ENCODE peak calls at places on chromosomes 11 and 22, in six cellular contexts. Y, Q, H, D, G and W are unnamed samples.
A peak's percentile ranks its signal among the peaks of the same experiment; 100 is the strongest.

GRCh38 chr11:63866211-63866610 is 27.3 kb downstream of the MARK2 start:
- DNase-seq in Y (peak; percentile 88), Q (peak; percentile 71), H (no peak), D (peak; percentile 76), G (peak; percentile 88), W (peak; percentile 59)

GRCh38 chr11:35615911-35616900 is 2.1 kb upstream of the FJX1 start:
- DNase-seq in Y (peak; percentile 37), Q (no peak), H (peak; percentile 64), D (no peak), G (no peak), W (peak; percentile 53)

GRCh38 chr11:19777342-19778102 is 64.9 kb downstream of the NAV2 start:
- DNase-seq in Y (peak; percentile 48), Q (no peak), H (peak; percentile 32), D (no peak), G (peak; percentile 52), W (peak; percentile 70)

GRCh38 chr11:113162590-113162961 is 151.8 kb upstream of the TTC12 start:
- DNase-seq in Y (no peak), Q (no peak), H (no peak), D (no peak), G (no peak), W (peak; percentile 15)

GRCh38 chr11:13760115-13760514 is 91.6 kb downstream of the FAR1 start:
- DNase-seq in Y (no peak), Q (no peak), H (no peak), D (no peak), G (no peak), W (peak; percentile 9)

GRCh38 chr11:36454991-36455611 is 55.0 kb downstream of the TRAF6 start:
- DNase-seq in Y (no peak), Q (no peak), H (no peak), D (no peak), G (no peak), W (peak; percentile 33)

GRCh38 chr22:17152340-17152739 is 6.7 kb downstream of the HDHD5 start:
- DNase-seq in Y (no peak), Q (no peak), H (no peak), D (peak; percentile 51), G (peak; percentile 51), W (no peak)

GRCh38 chr11:11738370-11738769 is 103.4 kb upstream of the USP47 start:
- DNase-seq in Y (no peak), Q (no peak), H (no peak), D (no peak), G (no peak), W (no peak)

GRCh38 chr22:39170825-39171622 is 18.5 kb upstream of the CBX7 start:
- DNase-seq in Y (peak; percentile 80), Q (peak; percentile 92), H (peak; percentile 68), D (peak; percentile 96), G (peak; percentile 93), W (peak; percentile 21)
- H3K27ac ChIP-seq in Y (no peak overlapping the region), Q (no peak overlapping the region), H (peak overlapping the region; percentile 92), D (no peak overlapping the region), G (peak overlapping the region; percentile 8), W (no peak overlapping the region)

GRCh38 chr11:68690671-68691401 is 6.5 kb downstream of the GAL start:
- DNase-seq in Y (no peak), Q (no peak), H (no peak), D (no peak), G (peak; percentile 60), W (no peak)

GRCh38 chr11:68686486-68686885 is 2.1 kb downstream of the GAL start:
- DNase-seq in Y (no peak), Q (peak; percentile 53), H (no peak), D (no peak), G (peak; percentile 11), W (no peak)

GRCh38 chr11:68687986-68688385 is 3.6 kb downstream of the GAL start:
- DNase-seq in Y (no peak), Q (peak; percentile 62), H (no peak), D (peak; percentile 44), G (peak; percentile 17), W (no peak)

GRCh38 chr11:68689737-68690625 is 5.6 kb downstream of the GAL start:
- DNase-seq in Y (no peak), Q (peak; percentile 32), H (no peak), D (no peak), G (peak; percentile 21), W (no peak)

GRCh38 chr11:68688881-68689280 is 4.5 kb downstream of the GAL start:
- DNase-seq in Y (no peak), Q (peak; percentile 20), H (no peak), D (no peak), G (peak; percentile 15), W (no peak)
- H3K27ac ChIP-seq in Y (no peak overlapping the region), Q (no peak overlapping the region), H (no peak overlapping the region), D (no peak overlapping the region), G (no peak overlapping the region), W (no peak overlapping the region)

DNA sequence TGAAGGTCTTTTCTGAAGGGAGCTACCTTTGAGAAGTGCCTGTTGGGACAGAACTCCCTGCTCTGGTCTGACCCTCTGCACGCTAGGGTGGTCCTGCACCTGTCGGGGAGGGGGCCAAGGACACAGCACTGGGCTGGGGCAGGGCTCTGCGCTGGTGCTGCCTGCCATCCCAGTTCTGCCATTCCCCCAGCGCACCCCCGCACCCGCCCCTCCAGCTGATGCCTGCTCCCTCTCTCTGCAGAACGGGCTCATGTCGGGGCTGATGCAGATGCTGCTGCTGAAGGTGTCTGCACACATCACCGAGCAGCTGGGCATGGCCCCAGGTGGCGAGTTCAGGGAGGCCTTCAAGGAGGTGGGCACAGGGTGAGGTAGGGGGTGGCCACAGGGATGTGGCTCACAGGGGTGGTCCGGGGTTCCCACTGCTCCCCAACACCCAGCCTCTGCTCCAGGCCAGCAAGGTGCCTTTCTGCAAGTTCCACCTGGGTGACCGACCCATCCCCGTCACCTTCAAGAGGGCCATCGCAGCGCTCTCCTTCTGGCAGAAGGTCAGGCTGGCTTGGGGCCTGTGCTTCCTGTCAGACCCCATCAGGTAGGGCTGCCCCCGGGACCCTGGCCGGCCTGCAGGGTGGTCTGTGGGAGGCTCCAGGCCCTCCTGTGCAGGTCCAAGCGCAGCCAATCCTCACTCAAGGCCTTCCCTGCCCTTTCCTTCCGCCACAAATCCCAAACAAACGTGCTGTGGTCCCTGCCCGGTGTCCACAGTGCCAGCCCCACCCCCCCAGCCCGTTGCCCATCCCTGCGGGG is 3.6 kb upstream of the SELENOO start:
- DNase-seq in Y (no peak), Q (no peak), H (no peak), D (no peak), G (no peak), W (no peak)
- H3K27ac ChIP-seq in Y (no peak overlapping the region), Q (no peak overlapping the region), H (no peak overlapping the region), D (no peak overlapping the region), G (no peak overlapping the region), W (no peak overlapping the region)

GRCh38 chr22:42721045-42721434 is 370 bp upstream of the A4GALT start:
- DNase-seq in Y (no peak), Q (no peak), H (no peak), D (no peak), G (no peak), W (no peak)
- H3K27ac ChIP-seq in Y (no peak overlapping the region), Q (peak overlapping the region; percentile 42), H (peak overlapping the region; percentile 92), D (no peak overlapping the region), G (peak overlapping the region; percentile 84), W (no peak overlapping the region)

GRCh38 chr22:25085156-25085555 is 114.5 kb upstream of the CRYBB3 start:
- DNase-seq in Y (no peak), Q (no peak), H (no peak), D (no peak), G (no peak), W (no peak)
- H3K27ac ChIP-seq in Y (no peak overlapping the region), Q (no peak overlapping the region), H (no peak overlapping the region), D (peak overlapping the region; percentile 80), G (no peak overlapping the region), W (no peak overlapping the region)

DNA sequence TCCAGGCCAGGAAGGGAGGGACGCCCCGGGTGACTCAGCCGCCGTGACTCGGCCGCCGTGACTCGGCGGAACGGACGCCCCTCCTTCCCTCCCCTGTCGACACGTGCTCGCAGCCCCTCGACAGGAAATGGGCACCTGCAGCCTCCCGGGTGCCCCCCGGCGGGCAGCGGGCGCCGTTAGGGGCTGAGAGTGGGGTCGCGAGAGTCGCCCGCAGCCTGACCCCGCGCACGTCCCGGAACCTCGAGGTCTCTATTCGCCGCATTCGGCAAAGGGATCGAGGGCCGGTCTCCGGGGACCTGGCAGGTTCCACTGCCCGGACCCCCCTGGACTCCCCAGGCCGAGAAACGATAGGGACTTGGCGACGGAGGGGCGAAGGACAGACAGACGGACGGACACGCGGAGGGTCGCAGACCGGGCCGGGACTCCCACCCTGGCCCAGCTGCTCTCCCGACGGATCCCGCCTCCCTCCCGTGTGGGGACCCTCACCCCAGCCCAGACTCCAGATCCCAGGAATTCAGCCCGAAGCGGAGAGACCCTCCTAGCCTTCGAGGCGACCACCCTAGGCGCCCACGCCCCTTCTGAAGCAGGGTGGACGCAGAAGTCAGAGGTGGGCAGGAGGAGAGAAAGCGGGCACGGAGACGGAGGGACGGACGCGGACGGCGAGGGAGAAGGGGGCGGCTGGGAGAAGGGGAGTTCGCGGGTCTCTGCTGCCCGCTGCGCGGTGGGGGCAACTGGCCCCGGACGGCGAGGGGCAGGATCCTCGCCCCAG is 648 bp downstream of the FOSL1 start:
- DNase-seq in Y (peak; percentile 52), Q (peak; percentile 83), H (peak; percentile 83), D (peak; percentile 96), G (peak; percentile 79), W (peak; percentile 44)
- H3K27ac ChIP-seq in Y (peak overlapping the region; percentile 66), Q (peak overlapping the region; percentile 55), H (peak overlapping the region; percentile 97), D (no peak overlapping the region), G (peak overlapping the region; percentile 62), W (peak overlapping the region; percentile 95)

GRCh38 chr11:73411031-73411430 is 34.8 kb downstream of the RELT start:
- DNase-seq in Y (no peak), Q (peak; percentile 32), H (no peak), D (no peak), G (no peak), W (no peak)
- H3K27ac ChIP-seq in Y (no peak overlapping the region), Q (no peak overlapping the region), H (no peak overlapping the region), D (no peak overlapping the region), G (no peak overlapping the region), W (no peak overlapping the region)

GRCh38 chr11:34502949-34503348 is 10.6 kb downstream of the ELF5 start:
- DNase-seq in Y (no peak), Q (no peak), H (no peak), D (no peak), G (no peak), W (peak; percentile 25)

GRCh38 chr11:34505874-34506273 is 7.7 kb downstream of the ELF5 start:
- DNase-seq in Y (no peak), Q (no peak), H (no peak), D (no peak), G (no peak), W (no peak)

GRCh38 chr11:34499719-34500505 is 13.7 kb downstream of the ELF5 start:
- DNase-seq in Y (no peak), Q (no peak), H (no peak), D (no peak), G (no peak), W (no peak)

GRCh38 chr11:34501962-34502361 is 11.6 kb downstream of the ELF5 start:
- DNase-seq in Y (peak; percentile 11), Q (no peak), H (no peak), D (no peak), G (no peak), W (no peak)

DNA sequence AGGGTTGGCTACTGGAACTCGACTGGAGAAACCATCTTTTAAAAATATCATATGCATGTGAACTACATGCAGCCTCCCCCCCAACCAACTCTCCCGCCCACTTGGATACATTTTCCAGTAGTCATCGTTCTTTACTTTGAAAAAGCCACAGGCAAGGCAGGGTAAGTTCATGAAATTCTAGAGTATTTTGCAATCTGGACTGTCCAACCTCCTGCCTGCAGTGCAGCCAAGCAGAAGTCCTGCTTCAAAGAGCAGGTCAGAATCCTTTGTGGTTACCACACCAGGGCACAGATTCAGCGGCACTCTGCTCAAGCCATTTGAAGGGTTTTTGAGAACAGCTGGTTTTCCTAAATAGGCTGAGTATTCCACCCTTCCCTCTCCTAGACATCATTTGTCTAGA is 12.1 kb downstream of the ELF5 start:
- DNase-seq in Y (peak; percentile 44), Q (no peak), H (peak; percentile 46), D (no peak), G (no peak), W (peak; percentile 97)
- H3K27ac ChIP-seq in Y (no peak overlapping the region), Q (peak overlapping the region; percentile 78), H (peak overlapping the region; percentile 80), D (no peak overlapping the region), G (no peak overlapping the region), W (peak overlapping the region; percentile 78)